ENCODE peak calls at places on chromosomes 5 and 9, in nine cellular contexts. A is HCT116, M is MCF 10A, U is astrocyte of the spinal cord, V is ovary, N is AG04450, T is tibial artery, E is GM12878, C is endodermal cell. H is an unnamed sample.

GRCh38 chr5:2200261-2200965 is 317.7 kb upstream of the IRX4 start:
- DNase-seq in M (no peak), A (no peak), N (no peak), E (no peak), V (no peak), U (no peak), C (peak; percentile 26), T (no peak), H (no peak)

GRCh38 chr9:7186175-7186574 is 428.4 kb downstream of the KDM4C start:
- DNase-seq in N (no peak), U (no peak), E (no peak), C (peak; percentile 79), A (peak; percentile 12), T (no peak), M (peak; percentile 67), V (no peak), H (no peak)

GRCh38 chr9:28212979-28213378 is 639.7 kb upstream of the C9orf72 start:
- DNase-seq in E (no peak), M (peak; percentile 81), T (no peak), C (no peak), V (no peak), N (peak; percentile 7), U (peak; percentile 89), A (peak; percentile 24), H (no peak)

GRCh38 chr5:73265641-73266040 is 92.6 kb downstream of the TMEM174 start:
- DNase-seq in U (no peak), A (no peak), C (no peak), E (no peak), T (no peak), V (no peak), N (no peak), M (no peak), H (no peak)

GRCh38 chr5:3592298-3592697 is 3.3 kb upstream of the IRX1 start:
- DNase-seq in N (no peak), V (no peak), C (peak; percentile 82), A (no peak), M (no peak), T (no peak), U (no peak), E (no peak), H (peak; percentile 27)

GRCh38 chr5:134845335-134845851 is 375 bp upstream of the C5orf24 start:
- DNase-seq in V (no peak), C (no peak), E (no peak), N (no peak), M (no peak), U (no peak), A (no peak), T (no peak), H (no peak)

GRCh38 chr5:31225118-31225517 is 31.6 kb downstream of the CDH6 start:
- DNase-seq in E (no peak), U (peak; percentile 93), V (no peak), T (no peak), M (no peak), A (no peak), C (no peak), N (peak; percentile 86), H (no peak)

GRCh38 chr5:175494271-175495183 is 16.2 kb downstream of the SFXN1 start:
- DNase-seq in T (no peak), C (no peak), V (no peak), M (peak; percentile 74), N (no peak), E (no peak), U (no peak), A (no peak), H (no peak)

GRCh38 chr5:80245986-80246781 is 9.7 kb downstream of the SERINC5 start:
- DNase-seq in U (peak; percentile 55), N (no peak), T (no peak), V (no peak), C (no peak), A (no peak), E (no peak), M (no peak), H (no peak)

GRCh38 chr5:57655228-57655627 is 172.6 kb upstream of the ACTBL2 start:
- DNase-seq in T (no peak), V (no peak), E (no peak), M (no peak), N (no peak), A (no peak), C (no peak), U (no peak), H (no peak)

GRCh38 chr5:57651127-57651526 is 168.5 kb upstream of the ACTBL2 start:
- DNase-seq in T (no peak), C (no peak), E (no peak), U (no peak), M (no peak), V (no peak), N (no peak), A (no peak), H (no peak)

GRCh38 chr5:57653636-57654290 is 171.2 kb upstream of the ACTBL2 start:
- DNase-seq in U (no peak), T (no peak), A (no peak), M (no peak), C (no peak), N (no peak), E (no peak), V (no peak), H (no peak)

DNA sequence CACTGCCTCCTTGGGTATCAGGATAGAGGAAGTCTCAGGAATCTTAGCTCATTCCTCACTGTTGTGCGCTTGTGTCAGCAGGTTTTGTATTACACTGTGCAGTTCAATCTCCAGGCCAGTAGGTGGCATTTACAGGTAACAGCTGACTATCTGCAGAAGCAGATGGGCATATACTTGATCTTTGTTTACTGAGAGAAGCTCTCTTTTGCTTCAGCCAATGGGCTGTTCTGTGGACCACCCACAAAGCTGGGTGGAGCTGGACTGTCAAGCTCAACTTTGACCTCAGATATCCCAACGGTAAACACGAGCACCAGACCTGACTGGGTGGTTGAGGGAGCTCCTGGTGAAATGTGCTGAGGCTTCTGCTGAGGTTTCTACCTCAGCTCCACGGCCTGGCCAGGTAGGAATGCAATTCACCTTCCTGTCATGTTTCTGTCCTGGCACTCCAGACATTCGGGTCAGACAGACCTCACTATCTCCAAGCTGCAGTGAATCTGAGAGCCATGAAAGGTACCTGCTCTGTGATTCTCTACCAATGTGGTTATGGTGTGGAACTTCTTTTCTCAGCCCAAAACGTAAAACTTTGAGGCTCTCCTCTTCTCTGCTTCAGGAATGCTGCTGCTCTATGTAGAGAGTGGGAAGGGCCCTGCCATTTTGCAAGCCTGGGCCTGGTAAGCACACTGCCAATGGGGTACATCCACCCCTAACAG is 167.9 kb upstream of the ACTBL2 start:
- DNase-seq in V (no peak), A (peak; percentile 57), C (peak; percentile 85), U (peak; percentile 55), N (no peak), T (no peak), E (peak; percentile 16), M (peak; percentile 77), H (peak; percentile 8)
- TF ChIP-seq CTCF in V (no peak), A (peak; percentile 82), C (peak; percentile 85), U (peak; percentile 76), N (peak; percentile 56), T (peak; percentile 45), E (peak; percentile 77), M (peak; percentile 75), H (peak; percentile 64)

GRCh38 chr5:171543486-171543885 is 124.0 kb downstream of the FGF18 start:
- DNase-seq in C (no peak), A (no peak), N (no peak), T (no peak), V (no peak), E (no peak), U (no peak), M (no peak), H (no peak)

GRCh38 chr5:171542504-171543150 is 123.2 kb downstream of the FGF18 start:
- DNase-seq in V (no peak), A (no peak), E (no peak), C (no peak), M (no peak), U (no peak), T (no peak), N (no peak), H (no peak)

GRCh38 chr5:171537923-171538537 is 118.6 kb downstream of the FGF18 start:
- DNase-seq in M (no peak), C (no peak), N (no peak), E (no peak), V (no peak), U (no peak), T (no peak), A (no peak), H (no peak)

GRCh38 chr5:171541380-171541779 is 121.9 kb downstream of the FGF18 start:
- DNase-seq in M (no peak), A (no peak), T (no peak), V (no peak), U (no peak), N (no peak), C (no peak), E (no peak), H (no peak)

GRCh38 chr5:171540865-171541264 is 121.4 kb downstream of the FGF18 start:
- DNase-seq in C (no peak), E (no peak), M (no peak), U (no peak), T (no peak), A (no peak), N (no peak), V (no peak), H (no peak)
- TF ChIP-seq CTCF in C (no peak), E (no peak), M (no peak), U (no peak), T (no peak), A (no peak), N (no peak), V (no peak), H (no peak)

GRCh38 chr5:78063495-78063894 is 231.0 kb downstream of the AP3B1 start:
- DNase-seq in V (no peak), E (no peak), U (no peak), C (no peak), T (no peak), M (no peak), A (no peak), N (no peak), H (no peak)

GRCh38 chr5:78062645-78063044 is 231.9 kb downstream of the AP3B1 start:
- DNase-seq in N (no peak), A (no peak), T (no peak), V (no peak), E (no peak), M (no peak), U (no peak), C (no peak), H (no peak)

GRCh38 chr5:78060421-78060820 is 234.1 kb downstream of the AP3B1 start:
- DNase-seq in V (no peak), C (no peak), E (no peak), U (peak; percentile 27), M (no peak), N (peak; percentile 15), T (no peak), A (no peak), H (no peak)

GRCh38 chr5:78065073-78065472 is 229.4 kb downstream of the AP3B1 start:
- DNase-seq in A (no peak), V (no peak), M (peak; percentile 42), N (no peak), C (no peak), E (no peak), U (no peak), T (no peak), H (no peak)

GRCh38 chr5:78065663-78066062 is 228.8 kb downstream of the AP3B1 start:
- DNase-seq in E (no peak), C (peak; percentile 66), N (no peak), V (no peak), M (no peak), A (no peak), U (no peak), T (no peak), H (no peak)
- TF ChIP-seq CTCF in E (peak; percentile 12), C (peak; percentile 67), N (peak; percentile 3), V (no peak), M (no peak), A (peak; percentile 15), U (no peak), T (no peak), H (no peak)

GRCh38 chr9:131530546-131530929 is 525 bp downstream of the UCK1 start:
- DNase-seq in T (peak; percentile 44), N (no peak), A (no peak), V (peak; percentile 49), U (no peak), C (peak; percentile 79), M (peak; percentile 21), E (no peak), H (peak; percentile 69)
- TF ChIP-seq CTCF in T (peak; percentile 13), N (peak; percentile 40), A (peak; percentile 21), V (no peak), U (no peak), C (peak; percentile 40), M (no peak), E (no peak), H (no peak)